ENCODE peak calls at places on chromosomes 11 and 22, in ten cellular contexts. W is skeletal muscle cell; D is CD8-positive, alpha-beta T cell; A is SK-N-SH; N is sigmoid colon; K is AG04449; L is HL-60; U is esophagus squamous epithelium; F is hepatocyte; M is lower lobe of right lung. O is an unnamed sample.

GRCh38 chr11:8826145-8826786 is 84.7 kb upstream of the AKIP1 start:
- DNase-seq in W (no peak), D (no peak), A (no peak), N (peak), K (no peak), L (no peak), U (no peak), F (peak), M (no peak), O (no peak)

GRCh38 chr22:19691721-19692341 is 22.5 kb upstream of the SEPTIN5 start:
- DNase-seq in W (peak), D (no peak), A (no peak), N (peak), K (no peak), L (no peak), U (no peak), F (peak), M (no peak), O (no peak)

GRCh38 chr11:119263352-119263940 is 53.5 kb downstream of the MCAM start:
- DNase-seq in W (no peak), D (no peak), A (no peak), N (no peak), K (no peak), L (no peak), U (no peak), F (no peak), M (no peak), O (no peak)

GRCh38 chr22:30298005-30298701 is 8.8 kb upstream of the CASTOR1 start:
- DNase-seq in W (no peak), D (no peak), A (no peak), N (no peak), K (no peak), L (no peak), U (no peak), F (peak), M (peak), O (no peak)

GRCh38 chr22:29112102-29112501 is 39.3 kb downstream of the KREMEN1 start:
- DNase-seq in W (no peak), D (no peak), A (no peak), N (no peak), K (no peak), L (no peak), U (no peak), F (no peak), M (no peak), O (no peak)

GRCh38 chr11:47716692-47717091 is 1.5 kb upstream of the AGBL2 start:
- DNase-seq in W (no peak), D (no peak), A (no peak), N (no peak), K (no peak), L (peak), U (no peak), F (no peak), M (no peak), O (no peak)

GRCh38 chr22:49415219-49415951 is 412.3 kb downstream of the BRD1 start:
- DNase-seq in W (no peak), D (no peak), A (no peak), N (peak), K (no peak), L (no peak), U (no peak), F (no peak), M (no peak), O (no peak)

GRCh38 chr11:5007561-5007960 is 12.9 kb downstream of the OR51L1 start:
- DNase-seq in W (no peak), D (no peak), A (no peak), N (no peak), K (no peak), L (no peak), U (no peak), F (no peak), M (no peak), O (no peak)

GRCh38 chr11:6757373-6757967 is 14.3 kb downstream of the OR2AG2 start:
- DNase-seq in W (peak), D (peak), A (peak), N (no peak), K (peak), L (peak), U (no peak), F (peak), M (no peak), O (no peak)

GRCh38 chr11:13279487-13279834 is 1.9 kb downstream of the BMAL1 start:
- DNase-seq in W (no peak), D (no peak), A (no peak), N (no peak), K (no peak), L (no peak), U (no peak), F (no peak), M (no peak), O (no peak)
- H3K4me3 ChIP-seq in W (no peak), D (no peak), A (no peak), N (peak), K (no peak), L (no peak), U (peak), F (no peak), M (peak), O (peak)

DNA sequence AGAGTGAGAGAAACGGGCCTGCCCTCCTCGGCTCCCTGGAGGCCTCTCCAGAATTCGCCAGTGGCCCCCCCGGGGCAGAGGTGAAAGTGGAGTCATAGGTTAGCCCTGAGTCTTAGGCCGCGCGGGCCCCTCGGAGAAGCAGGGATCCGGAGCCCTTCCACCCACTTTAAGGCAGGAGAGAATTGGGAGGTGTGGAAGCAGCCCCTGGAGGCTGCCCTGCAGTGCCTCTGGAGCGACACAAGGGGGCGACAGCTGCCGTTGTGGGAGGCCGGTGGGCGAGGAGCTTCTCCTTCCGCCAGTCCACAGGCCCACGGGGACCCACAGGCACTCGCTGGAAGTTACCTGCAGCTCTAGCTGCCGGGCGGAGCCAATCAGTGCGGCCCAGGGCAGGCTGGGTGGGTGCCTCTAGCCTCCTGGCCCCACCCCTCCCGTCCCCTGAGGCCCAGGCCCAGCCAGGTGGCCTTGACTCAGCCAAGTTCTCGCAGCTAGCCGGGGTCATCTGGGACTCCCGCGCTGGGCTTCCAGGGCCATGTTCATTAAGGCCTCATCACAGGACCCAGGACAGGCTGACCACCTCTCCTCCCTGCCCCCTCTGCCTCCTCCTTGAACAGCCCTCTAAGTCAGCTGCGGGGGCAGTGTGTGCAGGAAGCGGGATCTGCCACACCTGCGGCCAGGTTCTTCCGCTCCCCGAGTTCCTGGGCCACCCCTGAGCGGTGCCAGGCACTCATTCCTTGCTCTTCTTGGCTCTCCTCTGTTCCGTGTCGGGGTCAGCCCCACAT is 5.0 kb downstream of the DGKZ start:
- DNase-seq in W (no peak), D (peak), A (peak), N (no peak), K (no peak), L (peak), U (no peak), F (peak), M (no peak), O (no peak)
- H3K4me3 ChIP-seq in W (peak), D (peak), A (no peak), N (no peak), K (no peak), L (no peak), U (no peak), F (no peak), M (peak), O (no peak)

DNA sequence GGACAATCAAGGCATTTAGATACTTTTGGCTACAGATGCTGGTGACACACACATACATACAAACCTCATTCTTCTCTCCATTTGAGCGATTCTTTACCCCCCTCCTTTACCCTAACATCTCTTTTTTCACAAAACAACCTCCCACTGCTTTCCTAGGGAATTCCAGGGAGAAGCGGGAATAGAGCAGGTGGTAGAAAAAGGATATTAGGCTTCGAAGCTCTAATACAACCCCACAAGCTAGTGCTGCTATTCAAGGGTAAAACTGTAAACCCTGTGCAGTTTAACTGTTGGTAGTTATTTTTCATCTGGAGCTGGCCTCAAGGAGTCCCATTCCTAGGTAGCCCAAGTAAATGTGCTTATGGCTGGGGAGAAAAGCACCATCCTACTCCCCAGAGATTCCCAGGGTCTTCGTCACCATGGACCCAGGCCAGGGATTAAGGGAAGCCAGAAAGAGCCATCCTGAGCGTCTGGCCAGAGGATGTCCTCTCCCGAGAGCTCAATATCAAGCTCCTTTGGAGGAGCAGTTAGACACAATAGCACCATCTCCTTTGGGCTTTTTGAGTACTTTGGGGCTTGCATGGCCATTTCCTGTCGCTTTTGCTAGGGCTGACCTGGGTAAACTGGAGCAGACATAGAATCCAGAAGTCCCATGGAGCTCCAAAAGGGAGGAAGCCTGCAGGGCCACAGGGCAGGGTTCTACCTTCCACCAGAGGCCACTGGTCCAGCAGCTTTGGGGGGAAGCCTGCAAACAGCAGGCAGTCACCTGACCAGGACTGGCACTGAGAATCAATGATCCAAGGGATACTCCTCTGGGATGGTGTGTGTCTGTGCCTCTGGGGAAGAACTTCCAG is 3.1 kb downstream of the MAML2 start:
- DNase-seq in W (no peak), D (no peak), A (no peak), N (no peak), K (no peak), L (no peak), U (no peak), F (no peak), M (no peak), O (no peak)
- H3K4me3 ChIP-seq in W (peak), D (peak), A (peak), N (peak), K (peak), L (no peak), U (peak), F (peak), M (peak), O (peak)

GRCh38 chr11:76627541-76628082 is 42.9 kb downstream of the LRRC32 start:
- DNase-seq in W (no peak), D (no peak), A (no peak), N (peak), K (no peak), L (no peak), U (no peak), F (no peak), M (no peak), O (no peak)

GRCh38 chr11:76629133-76629852 is 41.3 kb downstream of the LRRC32 start:
- DNase-seq in W (no peak), D (no peak), A (no peak), N (peak), K (no peak), L (peak), U (no peak), F (no peak), M (peak), O (no peak)

GRCh38 chr11:76629853-76630599 is 40.5 kb downstream of the LRRC32 start:
- DNase-seq in W (no peak), D (no peak), A (no peak), N (peak), K (no peak), L (peak), U (no peak), F (peak), M (peak), O (no peak)

GRCh38 chr11:76626921-76627391 is 43.6 kb downstream of the LRRC32 start:
- DNase-seq in W (no peak), D (peak), A (no peak), N (peak), K (no peak), L (peak), U (no peak), F (no peak), M (no peak), O (no peak)

DNA sequence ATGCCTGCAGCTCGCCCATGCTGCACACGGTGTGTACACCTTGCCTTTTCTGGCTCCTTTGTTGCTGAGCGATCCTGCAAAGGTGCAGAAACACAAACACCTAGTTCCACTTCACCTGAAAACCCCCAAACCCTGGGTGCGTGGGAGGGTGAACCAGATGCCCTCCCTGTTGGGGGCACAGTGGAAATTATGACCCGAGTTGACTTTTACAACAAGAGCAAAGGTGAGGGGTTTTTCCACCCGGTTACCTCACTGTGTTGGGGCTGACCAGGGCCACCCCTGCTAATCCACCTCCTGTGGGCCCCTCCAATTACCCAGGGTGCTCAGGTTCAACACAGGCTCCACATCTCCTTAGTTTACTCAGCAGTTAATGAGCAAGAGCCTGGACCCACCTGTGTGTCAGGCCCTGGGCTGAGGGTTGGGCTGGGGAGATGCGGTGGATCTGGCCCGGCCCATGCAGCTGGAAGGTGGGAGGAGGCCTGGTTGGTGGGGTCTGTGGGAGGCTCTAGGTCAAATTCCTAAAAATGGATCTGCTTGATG is 42.1 kb downstream of the LRRC32 start:
- DNase-seq in W (no peak), D (no peak), A (no peak), N (peak), K (no peak), L (no peak), U (no peak), F (no peak), M (no peak), O (no peak)
- H3K4me3 ChIP-seq in W (no peak), D (no peak), A (no peak), N (no peak), K (no peak), L (no peak), U (no peak), F (no peak), M (no peak), O (no peak)

GRCh38 chr11:19345519-19345847 is 104.7 kb upstream of the E2F8 start:
- DNase-seq in W (no peak), D (no peak), A (peak), N (no peak), K (no peak), L (no peak), U (no peak), F (no peak), M (no peak), O (no peak)
- H3K4me3 ChIP-seq in W (peak), D (no peak), A (peak), N (peak), K (peak), L (no peak), U (peak), F (no peak), M (peak), O (peak)

GRCh38 chr11:35045219-35045819 is 93.7 kb upstream of the CD44 start:
- DNase-seq in W (no peak), D (peak), A (no peak), N (no peak), K (no peak), L (no peak), U (no peak), F (peak), M (no peak), O (no peak)
- H3K4me3 ChIP-seq in W (no peak), D (no peak), A (no peak), N (no peak), K (no peak), L (no peak), U (no peak), F (no peak), M (no peak), O (no peak)

GRCh38 chr22:33896801-33897620 is 23.3 kb downstream of the LARGE1 start:
- DNase-seq in W (no peak), D (no peak), A (peak), N (no peak), K (no peak), L (no peak), U (no peak), F (no peak), M (no peak), O (no peak)

GRCh38 chr22:33894515-33894914 is 25.8 kb downstream of the LARGE1 start:
- DNase-seq in W (no peak), D (no peak), A (no peak), N (no peak), K (no peak), L (no peak), U (no peak), F (no peak), M (no peak), O (no peak)

GRCh38 chr22:33897621-33897910 is 22.7 kb downstream of the LARGE1 start:
- DNase-seq in W (no peak), D (no peak), A (no peak), N (no peak), K (no peak), L (no peak), U (no peak), F (no peak), M (no peak), O (no peak)

GRCh38 chr22:33895444-33895843 is 24.8 kb downstream of the LARGE1 start:
- DNase-seq in W (no peak), D (no peak), A (no peak), N (no peak), K (no peak), L (no peak), U (no peak), F (no peak), M (no peak), O (no peak)

GRCh38 chr22:33896154-33896800 is 24.0 kb downstream of the LARGE1 start:
- DNase-seq in W (no peak), D (no peak), A (no peak), N (no peak), K (no peak), L (no peak), U (no peak), F (no peak), M (no peak), O (no peak)
- H3K4me3 ChIP-seq in W (no peak), D (no peak), A (no peak), N (no peak), K (no peak), L (no peak), U (no peak), F (no peak), M (no peak), O (no peak)